ENCODE peak calls at places on chromosomes 4 and X, in eight cellular contexts. L is WTC11, K is heart left ventricle, S is psoas muscle, Y is astrocyte of the spinal cord, T is HCT116, Z is fibroblast of pulmonary artery, U is tibial artery. H is an unnamed sample.

GRCh38 chr4:118557298-118557851 is 127.8 kb upstream of the METTL14 start:
- DNase-seq in L (no peak), K (no peak), S (no peak), Y (peak), T (peak), Z (peak), U (no peak), H (peak)

GRCh38 chr4:26566027-26566578 is 17.8 kb upstream of the TBC1D19 start:
- DNase-seq in L (no peak), K (no peak), S (no peak), Y (no peak), T (no peak), Z (no peak), U (no peak), H (no peak)

GRCh38 chr4:80876810-80877209 is 153.7 kb upstream of the BMP3 start:
- DNase-seq in L (no peak), K (no peak), S (no peak), Y (no peak), T (no peak), Z (no peak), U (no peak), H (no peak)

GRCh38 chr4:92184566-92184965 is 119.2 kb upstream of the GRID2 start:
- DNase-seq in L (no peak), K (no peak), S (no peak), Y (peak), T (no peak), Z (peak), U (no peak), H (no peak)

GRCh38 chr4:133316874-133317273 is 167.8 kb downstream of the PCDH10 start:
- DNase-seq in L (no peak), K (no peak), S (no peak), Y (peak), T (no peak), Z (peak), U (no peak), H (peak)

GRCh38 chr4:186765138-186765537 is 41.5 kb upstream of the FAT1 start:
- DNase-seq in L (peak), K (no peak), S (no peak), Y (peak), T (peak), Z (peak), U (peak), H (no peak)

GRCh38 chrX:48890934-48891401 is 6.6 kb downstream of the TIMM17B start:
- DNase-seq in L (peak), K (no peak), S (peak), Y (no peak), T (no peak), Z (no peak), U (no peak), H (no peak)

GRCh38 chr4:74659576-74660411 is 134.5 kb downstream of the BTC start:
- DNase-seq in L (no peak), K (no peak), S (no peak), Y (peak), T (peak), Z (peak), U (no peak), H (peak)

GRCh38 chr4:100828986-100829685 is 311.3 kb upstream of the EMCN start:
- DNase-seq in L (no peak), K (no peak), S (no peak), Y (peak), T (no peak), Z (peak), U (no peak), H (no peak)

GRCh38 chr4:78121338-78121904 is 64.3 kb downstream of the FRAS1 start:
- DNase-seq in L (no peak), K (peak), S (peak), Y (no peak), T (no peak), Z (no peak), U (no peak), H (no peak)

GRCh38 chr4:10694151-10694825 is 9.7 kb upstream of the CLNK start:
- DNase-seq in L (no peak), K (no peak), S (no peak), Y (peak), T (no peak), Z (no peak), U (no peak), H (no peak)

GRCh38 chr4:7705602-7706001 is 234.1 kb downstream of the AFAP1 start:
- DNase-seq in L (no peak), K (no peak), S (no peak), Y (no peak), T (no peak), Z (no peak), U (no peak), H (no peak)

GRCh38 chr4:41119867-41120295 is 94.5 kb downstream of the APBB2 start:
- DNase-seq in L (no peak), K (no peak), S (peak), Y (no peak), T (no peak), Z (no peak), U (peak), H (no peak)

GRCh38 chr4:89275587-89275986 is 32.0 kb downstream of the GPRIN3 start:
- DNase-seq in L (no peak), K (no peak), S (no peak), Y (no peak), T (no peak), Z (no peak), U (no peak), H (no peak)

GRCh38 chr4:115292320-115293092 is 179.1 kb upstream of the NDST4 start:
- DNase-seq in L (no peak), K (no peak), S (no peak), Y (no peak), T (no peak), Z (no peak), U (no peak), H (peak)

GRCh38 chr4:86223472-86223871 is 136.4 kb downstream of the MAPK10 start:
- DNase-seq in L (peak), K (no peak), S (no peak), Y (peak), T (peak), Z (peak), U (no peak), H (no peak)

GRCh38 chr4:94011190-94011589 is 182.6 kb downstream of the ATOH1 start:
- DNase-seq in L (no peak), K (no peak), S (no peak), Y (no peak), T (no peak), Z (no peak), U (no peak), H (no peak)

GRCh38 chr4:88276952-88277710 is 7.2 kb downstream of the PPM1K start:
- DNase-seq in L (no peak), K (no peak), S (no peak), Y (no peak), T (no peak), Z (no peak), U (no peak), H (no peak)

GRCh38 chr4:6905501-6905900 is 4.1 kb upstream of the TBC1D14 start:
- DNase-seq in L (no peak), K (no peak), S (no peak), Y (no peak), T (no peak), Z (no peak), U (no peak), H (no peak)

GRCh38 chrX:101485212-101486064 is at the start of gene ARMCX4:
- DNase-seq in L (peak), K (peak), S (peak), Y (peak), T (no peak), Z (peak), U (peak), H (no peak)

GRCh38 chrX:110051559-110051958 is 48.6 kb downstream of the TMEM164 start:
- DNase-seq in L (no peak), K (no peak), S (no peak), Y (peak), T (no peak), Z (no peak), U (no peak), H (no peak)

GRCh38 chr4:86846921-86847320 is 2.3 kb downstream of the SLC10A6 start:
- DNase-seq in L (no peak), K (no peak), S (no peak), Y (peak), T (no peak), Z (peak), U (no peak), H (no peak)

GRCh38 chrX:23525531-23525930 is 141.8 kb upstream of the PRDX4 start:
- DNase-seq in L (no peak), K (no peak), S (no peak), Y (no peak), T (no peak), Z (no peak), U (no peak), H (no peak)

GRCh38 chr4:165418116-165418515 is 39.3 kb downstream of the CPE start:
- DNase-seq in L (no peak), K (no peak), S (no peak), Y (no peak), T (no peak), Z (no peak), U (no peak), H (no peak)

GRCh38 chrX:70479197-70479969 is 34.7 kb downstream of the DLG3 start:
- DNase-seq in L (no peak), K (no peak), S (no peak), Y (peak), T (no peak), Z (peak), U (no peak), H (peak)

GRCh38 chrX:71919436-71919835 is 8.8 kb downstream of the NHSL2 start:
- DNase-seq in L (no peak), K (no peak), S (no peak), Y (no peak), T (no peak), Z (no peak), U (no peak), H (no peak)

GRCh38 chrX:9519546-9520210 is 54.8 kb downstream of the TBL1X start:
- DNase-seq in L (no peak), K (no peak), S (no peak), Y (no peak), T (no peak), Z (no peak), U (no peak), H (no peak)

GRCh38 chr4:139694522-139694921 is 28.9 kb downstream of the MGST2 start:
- DNase-seq in L (no peak), K (no peak), S (no peak), Y (no peak), T (no peak), Z (no peak), U (no peak), H (no peak)

GRCh38 chr4:139686988-139687387 is 21.4 kb downstream of the MGST2 start:
- DNase-seq in L (no peak), K (no peak), S (no peak), Y (no peak), T (no peak), Z (no peak), U (no peak), H (no peak)

GRCh38 chr4:139689093-139689722 is 23.6 kb downstream of the MGST2 start:
- DNase-seq in L (no peak), K (no peak), S (no peak), Y (no peak), T (no peak), Z (no peak), U (no peak), H (no peak)

GRCh38 chr4:139696491-139696890 is 30.9 kb downstream of the MGST2 start:
- DNase-seq in L (no peak), K (no peak), S (no peak), Y (no peak), T (no peak), Z (no peak), U (no peak), H (no peak)

GRCh38 chr4:139692300-139693012 is 26.8 kb downstream of the MGST2 start:
- DNase-seq in L (peak), K (peak), S (peak), Y (no peak), T (no peak), Z (no peak), U (no peak), H (no peak)
- TF ChIP-seq CTCF in L (no peak), K (peak), S (peak), Y (peak), T (peak), Z (peak), U (no peak), H (peak)

GRCh38 chr4:147596377-147596776 is 20.8 kb upstream of the TMEM184C start:
- DNase-seq in L (no peak), K (no peak), S (no peak), Y (peak), T (peak), Z (no peak), U (no peak), H (no peak)
- TF ChIP-seq CTCF in L (no peak), K (no peak), S (no peak), Y (peak), T (peak), Z (no peak), U (no peak), H (peak)

DNA sequence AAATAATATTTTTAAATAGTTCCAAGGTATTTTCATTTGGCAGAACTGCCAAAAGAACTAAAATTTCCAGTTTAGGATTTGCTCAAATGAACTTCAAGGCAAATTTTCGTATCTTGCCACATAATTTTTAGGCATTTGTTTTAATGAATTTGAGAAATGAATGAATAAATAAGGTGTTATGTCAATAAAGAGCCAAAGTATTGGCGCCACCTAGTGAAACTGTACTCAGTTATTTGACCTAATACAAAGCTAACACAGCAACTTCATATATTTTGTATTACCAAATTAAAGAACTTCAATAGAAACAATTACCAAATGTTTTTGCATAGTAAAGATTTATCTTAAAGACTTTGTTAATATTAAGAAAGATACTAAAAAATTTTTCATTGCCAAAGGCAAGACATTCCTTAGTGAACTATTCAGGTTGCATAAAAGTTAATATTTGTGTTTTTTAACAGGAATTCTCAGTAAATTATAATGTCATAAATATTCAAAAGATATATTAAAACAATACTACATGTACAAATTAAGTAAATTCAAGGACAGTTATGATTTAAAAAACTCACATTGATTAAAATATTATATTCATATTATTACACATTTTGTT is 50.3 kb downstream of the STPG2 start:
- DNase-seq in L (no peak), K (no peak), S (no peak), Y (peak), T (peak), Z (peak), U (no peak), H (peak)
- TF ChIP-seq CTCF in L (peak), K (peak), S (peak), Y (peak), T (peak), Z (peak), U (no peak), H (peak)

DNA sequence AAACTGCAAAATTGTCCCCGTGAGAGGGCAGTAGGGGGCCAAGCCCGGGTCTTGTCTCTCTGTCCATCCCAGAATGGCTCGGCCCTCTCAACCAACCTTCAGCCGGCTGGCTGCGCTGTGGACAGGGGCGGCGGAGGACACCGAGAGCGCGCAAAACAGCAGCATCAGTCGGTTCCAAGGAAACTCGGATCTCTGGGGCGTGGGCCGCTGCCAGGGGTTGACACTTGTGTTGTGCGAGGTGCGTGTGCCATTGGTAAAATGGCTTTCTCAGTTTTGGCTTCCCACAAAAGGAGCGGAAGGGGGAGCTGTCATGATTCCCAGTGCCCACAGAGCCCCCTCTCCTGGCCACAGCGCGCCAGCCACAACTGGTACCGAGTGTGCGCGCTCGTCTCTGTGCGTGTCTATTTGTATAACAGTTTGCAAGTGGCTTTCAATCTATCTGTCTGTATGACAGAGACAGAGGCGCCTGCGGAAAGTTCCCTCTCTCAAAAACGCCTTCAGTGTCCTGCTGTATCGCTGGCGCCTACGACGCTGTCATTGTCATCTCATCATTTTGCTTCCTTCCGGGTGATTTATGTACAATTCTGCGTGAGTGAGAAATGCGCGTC is 1.9 kb downstream of the DKK2 start:
- DNase-seq in L (peak), K (no peak), S (peak), Y (peak), T (no peak), Z (no peak), U (peak), H (no peak)
- TF ChIP-seq CTCF in L (no peak), K (no peak), S (peak), Y (peak), T (no peak), Z (no peak), U (no peak), H (peak)

DNA sequence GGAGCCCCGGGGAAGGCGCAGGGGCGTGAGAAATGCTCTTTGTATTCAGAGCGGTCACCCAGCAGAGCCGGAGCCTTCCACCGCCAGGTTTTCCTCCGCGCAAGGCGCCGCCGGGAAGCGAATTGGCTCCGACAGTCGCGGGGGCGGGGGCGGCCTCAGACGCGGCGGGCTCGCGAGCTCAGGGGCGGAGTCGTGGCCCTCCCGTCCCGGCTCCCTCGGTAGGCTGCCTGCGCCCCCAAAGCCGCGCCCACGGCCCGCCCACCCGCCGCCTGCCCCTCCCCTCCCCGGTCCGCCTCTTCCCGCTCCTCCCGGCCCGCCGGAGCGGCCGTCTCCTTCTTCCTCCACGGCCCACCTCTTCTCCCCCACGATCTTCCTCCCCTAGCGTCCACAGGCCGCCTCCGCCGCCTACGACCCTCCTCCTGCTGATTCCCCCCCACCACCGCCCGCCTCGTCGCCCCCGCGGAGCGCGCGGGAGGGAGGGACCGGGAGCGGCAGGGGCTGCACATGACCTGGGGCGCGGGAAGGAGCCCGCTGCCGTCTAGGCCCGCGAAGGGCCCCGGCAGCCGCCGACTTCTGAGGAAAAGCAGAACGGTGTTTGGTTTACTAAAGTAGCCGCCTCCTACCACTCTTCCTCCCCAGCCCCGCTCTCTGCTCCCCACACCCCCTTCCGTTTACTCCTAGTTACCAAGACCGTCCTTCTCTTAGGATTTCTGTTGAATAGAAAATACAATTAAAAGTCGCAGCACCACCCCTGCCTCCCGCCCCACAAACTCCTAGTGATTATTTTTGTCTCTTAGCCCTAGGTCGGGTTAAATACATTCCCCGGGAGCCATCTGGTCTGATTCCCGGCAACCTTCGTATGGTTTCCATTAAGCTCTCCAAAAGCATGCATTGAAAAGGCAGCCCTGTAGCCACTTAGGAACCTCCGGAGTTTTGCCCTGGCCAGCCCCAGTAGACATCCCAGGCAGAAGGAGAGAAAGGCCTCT is 53.2 kb downstream of the C4orf51 start:
- DNase-seq in L (peak), K (peak), S (peak), Y (peak), T (peak), Z (peak), U (peak), H (peak)
- TF ChIP-seq CTCF in L (no peak), K (peak), S (peak), Y (no peak), T (no peak), Z (no peak), U (no peak), H (no peak)

GRCh38 chr4:111601671-111602070 is 543.6 kb upstream of the FAM241A start:
- DNase-seq in L (no peak), K (no peak), S (no peak), Y (no peak), T (no peak), Z (no peak), U (no peak), H (no peak)

GRCh38 chr4:111605111-111605510 is 540.1 kb upstream of the FAM241A start:
- DNase-seq in L (no peak), K (no peak), S (no peak), Y (no peak), T (no peak), Z (no peak), U (no peak), H (no peak)

GRCh38 chr4:111602848-111603247 is 542.4 kb upstream of the FAM241A start:
- DNase-seq in L (no peak), K (no peak), S (no peak), Y (peak), T (peak), Z (peak), U (no peak), H (no peak)
- TF ChIP-seq CTCF in L (no peak), K (no peak), S (no peak), Y (peak), T (peak), Z (peak), U (no peak), H (peak)

GRCh38 chr4:121050251-121050650 is 22.1 kb downstream of the NDNF start:
- DNase-seq in L (no peak), K (no peak), S (no peak), Y (peak), T (no peak), Z (no peak), U (no peak), H (no peak)
- TF ChIP-seq CTCF in L (no peak), K (no peak), S (peak), Y (peak), T (peak), Z (peak), U (peak), H (peak)

GRCh38 chr4:180751009-180751408 is 1492.2 kb upstream of the TENM3 start:
- DNase-seq in L (no peak), K (no peak), S (no peak), Y (peak), T (no peak), Z (peak), U (no peak), H (peak)
- TF ChIP-seq CTCF in L (no peak), K (no peak), S (no peak), Y (no peak), T (no peak), Z (no peak), U (no peak), H (no peak)

GRCh38 chrX:14700982-14701381 is 171.6 kb downstream of the GLRA2 start:
- DNase-seq in L (no peak), K (no peak), S (no peak), Y (no peak), T (no peak), Z (no peak), U (no peak), H (no peak)

GRCh38 chrX:14694631-14695030 is 165.3 kb downstream of the GLRA2 start:
- DNase-seq in L (no peak), K (no peak), S (no peak), Y (peak), T (no peak), Z (peak), U (no peak), H (peak)

GRCh38 chrX:14698770-14699169 is 169.4 kb downstream of the GLRA2 start:
- DNase-seq in L (no peak), K (no peak), S (no peak), Y (no peak), T (no peak), Z (no peak), U (no peak), H (no peak)

GRCh38 chrX:14702145-14702544 is 170.7 kb downstream of the FANCB start:
- DNase-seq in L (no peak), K (no peak), S (no peak), Y (no peak), T (no peak), Z (no peak), U (no peak), H (no peak)

GRCh38 chrX:14697453-14697852 is 168.1 kb downstream of the GLRA2 start:
- DNase-seq in L (peak), K (no peak), S (no peak), Y (no peak), T (peak), Z (peak), U (peak), H (no peak)
- TF ChIP-seq CTCF in L (no peak), K (no peak), S (peak), Y (peak), T (peak), Z (peak), U (no peak), H (peak)

GRCh38 chrX:103941201-103941975 is 21.0 kb upstream of the TMSB15B start:
- DNase-seq in L (no peak), K (no peak), S (no peak), Y (peak), T (no peak), Z (peak), U (no peak), H (peak)
- TF ChIP-seq CTCF in L (peak), K (peak), S (peak), Y (peak), T (peak), Z (peak), U (peak), H (peak)